ENCODE peak calls at places on chromosomes 7 and 10, in four cellular contexts. Y is GM12892, G is GM20000, H is left cardiac atrium. N is an unnamed sample.

GRCh38 chr10:132886211-132887099 is 55.9 kb downstream of the CFAP46 start:
- DNase-seq in Y (no peak), G (no peak), H (peak), N (peak)

GRCh38 chr7:137474627-137475026 is 131.1 kb upstream of the PTN start:
- DNase-seq in Y (no peak), G (no peak), H (no peak), N (peak)

GRCh38 chr7:38681882-38682281 is 50.7 kb upstream of the AMPH start:
- DNase-seq in Y (no peak), G (no peak), H (no peak), N (no peak)

GRCh38 chr7:140223515-140224221 is 46.9 kb upstream of the KDM7A start:
- DNase-seq in Y (no peak), G (no peak), H (no peak), N (no peak)

GRCh38 chr10:29689001-29689400 is 54.2 kb upstream of the SVIL start:
- DNase-seq in Y (no peak), G (no peak), H (no peak), N (no peak)

GRCh38 chr10:127921751-127922140 is 14.8 kb downstream of the PTPRE start:
- DNase-seq in Y (no peak), G (no peak), H (no peak), N (no peak)

GRCh38 chr7:140509789-140510188 is 30.5 kb upstream of the MKRN1 start:
- DNase-seq in Y (no peak), G (no peak), H (no peak), N (no peak)

GRCh38 chr7:111384065-111384891 is 178.0 kb downstream of the IMMP2L start:
- DNase-seq in Y (no peak), G (no peak), H (no peak), N (no peak)

GRCh38 chr10:13652860-13653259 is 66.1 kb downstream of the PRPF18 start:
- DNase-seq in Y (no peak), G (no peak), H (no peak), N (no peak)

GRCh38 chr10:35517431-35518181 is 87.5 kb upstream of the GJD4 start:
- DNase-seq in Y (no peak), G (no peak), H (no peak), N (no peak)

GRCh38 chr7:5283421-5284303 is 919 bp downstream of the SLC29A4 start:
- DNase-seq in Y (no peak), G (no peak), H (no peak), N (no peak)

GRCh38 chr10:6713716-6714115 is 133.6 kb upstream of the PRKCQ start:
- DNase-seq in Y (no peak), G (no peak), H (no peak), N (no peak)

GRCh38 chr7:90817846-90818245 is 221.7 kb downstream of the CDK14 start:
- DNase-seq in Y (no peak), G (no peak), H (no peak), N (no peak)

GRCh38 chr7:40851001-40851400 is 716.2 kb downstream of the SUGCT start:
- DNase-seq in Y (no peak), G (no peak), H (no peak), N (no peak)

GRCh38 chr10:121823993-121824463 is 103.8 kb downstream of the ATE1 start:
- DNase-seq in Y (no peak), G (peak), H (no peak), N (no peak)

GRCh38 chr10:51747211-51747610 is 47.8 kb upstream of the CSTF2T start:
- DNase-seq in Y (no peak), G (no peak), H (no peak), N (no peak)

GRCh38 chr10:44352316-44353127 is 32.4 kb downstream of the CXCL12 start:
- DNase-seq in Y (no peak), G (no peak), H (peak), N (no peak)

GRCh38 chr7:37495574-37496184 is 47.0 kb upstream of the ELMO1 start:
- DNase-seq in Y (no peak), G (peak), H (no peak), N (no peak)

GRCh38 chr7:96388620-96389383 is 66.9 kb upstream of the SLC25A13 start:
- DNase-seq in Y (no peak), G (no peak), H (peak), N (no peak)

GRCh38 chr10:98528166-98528784 is 81.5 kb upstream of the HPS1 start:
- DNase-seq in Y (no peak), G (no peak), H (no peak), N (no peak)

GRCh38 chr7:155948845-155949244 is 136.6 kb upstream of the SHH start:
- DNase-seq in Y (no peak), G (no peak), H (no peak), N (no peak)

GRCh38 chr10:103620357-103620749 is 126.8 kb downstream of the NEURL1 start:
- DNase-seq in Y (no peak), G (no peak), H (no peak), N (no peak)

GRCh38 chr7:150515752-150516151 is 1.1 kb downstream of the GIMAP7 start:
- DNase-seq in Y (no peak), G (no peak), H (no peak), N (no peak)

GRCh38 chr10:30529373-30529998 is 95.5 kb downstream of the MAP3K8 start:
- DNase-seq in Y (peak), G (peak), H (peak), N (peak)

GRCh38 chr7:142482899-142483658 is 225.2 kb upstream of the PRSS58 start:
- DNase-seq in Y (no peak), G (peak), H (no peak), N (no peak)

GRCh38 chr7:17939111-17939669 is 1.1 kb downstream of the SNX13 start:
- DNase-seq in Y (no peak), G (no peak), H (no peak), N (no peak)

GRCh38 chr10:89134963-89135362 is 72.2 kb downstream of the CH25H start:
- DNase-seq in Y (no peak), G (peak), H (no peak), N (no peak)

GRCh38 chr10:19638173-19638872 is 177.9 kb upstream of the PLXDC2 start:
- DNase-seq in Y (no peak), G (no peak), H (no peak), N (no peak)

GRCh38 chr10:114632869-114633715 is 25.0 kb downstream of the ABLIM1 start:
- DNase-seq in Y (no peak), G (peak), H (peak), N (peak)

GRCh38 chr10:100996678-100997363 is 2.8 kb upstream of the LZTS2 start:
- DNase-seq in Y (peak), G (peak), H (no peak), N (no peak)

GRCh38 chr7:142496545-142496991 is 238.7 kb upstream of the PRSS58 start:
- DNase-seq in Y (no peak), G (peak), H (no peak), N (no peak)

GRCh38 chr10:43380610-43381222 is 9.3 kb downstream of the FXYD4 start:
- DNase-seq in Y (no peak), G (no peak), H (no peak), N (no peak)

GRCh38 chr7:107563072-107563760 is 504 bp downstream of the COG5 start:
- DNase-seq in Y (no peak), G (no peak), H (no peak), N (peak)

GRCh38 chr7:30179016-30179436 is 44.2 kb downstream of the MTURN start:
- DNase-seq in Y (no peak), G (peak), H (no peak), N (no peak)

GRCh38 chr7:33334349-33334748 is 205.0 kb downstream of the BBS9 start:
- DNase-seq in Y (no peak), G (peak), H (no peak), N (no peak)

GRCh38 chr10:43208147-43209063 is 58.5 kb downstream of the RASGEF1A start:
- DNase-seq in Y (no peak), G (no peak), H (peak), N (peak)

GRCh38 chr7:422886-423225 is 96.8 kb downstream of the PDGFA start:
- DNase-seq in Y (no peak), G (no peak), H (no peak), N (no peak)